ENCODE peak calls at places on chromosomes 3 and 15, in four cellular contexts. J is stomach, H is fibroblast of pulmonary artery, C is bronchial epithelial cell. A is an unnamed sample.

GRCh38 chr3:184129012-184129411 is 6.1 kb upstream of the EIF2B5 start:
- DNase-seq in J (peak; percentile 35), H (peak; percentile 59), C (peak; percentile 52), A (peak; percentile 63)

GRCh38 chr15:32718822-32719716 is 1.3 kb downstream of the GREM1 start:
- DNase-seq in J (peak; percentile 43), H (no peak), C (no peak), A (peak; percentile 33)

GRCh38 chr3:193843447-193844301 is 250.7 kb downstream of the OPA1 start:
- DNase-seq in J (peak; percentile 71), H (no peak), C (peak; percentile 52), A (no peak)

GRCh38 chr3:158751316-158751715 is 19.1 kb upstream of the RARRES1 start:
- DNase-seq in J (no peak), H (no peak), C (no peak), A (no peak)

GRCh38 chr3:181660337-181660736 is 51.4 kb upstream of the SOX2 start:
- DNase-seq in J (no peak), H (no peak), C (no peak), A (no peak)

GRCh38 chr3:136008732-136009456 is 43.4 kb downstream of the PPP2R3A start:
- DNase-seq in J (no peak), H (no peak), C (no peak), A (no peak)

GRCh38 chr3:67472674-67473201 is 181.7 kb downstream of the SUCLG2 start:
- DNase-seq in J (no peak), H (no peak), C (no peak), A (no peak)

GRCh38 chr15:73923156-73923487 is 3.1 kb upstream of the LOXL1 start:
- DNase-seq in J (no peak), H (no peak), C (no peak), A (no peak)

GRCh38 chr3:145355175-145355574 is 805.8 kb downstream of the PLOD2 start:
- DNase-seq in J (no peak), H (no peak), C (no peak), A (no peak)

GRCh38 chr3:184676927-184677326 is 34.9 kb downstream of the MAGEF1 start:
- DNase-seq in J (no peak), H (no peak), C (no peak), A (no peak)

GRCh38 chr15:89494941-89495637 is 1.3 kb downstream of the RHCG start:
- DNase-seq in J (no peak), H (peak; percentile 18), C (no peak), A (no peak)

GRCh38 chr15:41417418-41417811 is 520 bp downstream of the RTF1 start:
- DNase-seq in J (no peak), H (peak; percentile 31), C (no peak), A (peak; percentile 38)

GRCh38 chr15:25693321-25694237 is 169.5 kb downstream of the ATP10A start:
- DNase-seq in J (no peak), H (peak; percentile 22), C (no peak), A (peak; percentile 14)

GRCh38 chr15:49372366-49372765 is 50.7 kb upstream of the FGF7 start:
- DNase-seq in J (no peak), H (no peak), C (no peak), A (no peak)

GRCh38 chr15:76150971-76151598 is 91.3 kb downstream of the TMEM266 start:
- DNase-seq in J (peak; percentile 81), H (peak; percentile 69), C (peak; percentile 97), A (peak; percentile 82)

GRCh38 chr3:175620532-175620931 is 761.4 kb downstream of the NAALADL2 start:
- DNase-seq in J (no peak), H (no peak), C (no peak), A (no peak)

GRCh38 chr15:43239732-43240491 is 19.1 kb upstream of the EPB42 start:
- DNase-seq in J (no peak), H (no peak), C (no peak), A (no peak)

GRCh38 chr3:197259096-197259495 is 39.3 kb downstream of the DLG1 start:
- DNase-seq in J (no peak), H (no peak), C (no peak), A (no peak)

GRCh38 chr3:73141531-73141930 is 80.1 kb downstream of the EBLN2 start:
- DNase-seq in J (no peak), H (no peak), C (no peak), A (no peak)

GRCh38 chr3:74001481-74001880 is 376.7 kb upstream of the PDZRN3 start:
- DNase-seq in J (no peak), H (no peak), C (no peak), A (no peak)

GRCh38 chr3:110069641-110070538 is 732.5 kb upstream of the DPPA4 start:
- DNase-seq in J (no peak), H (peak; percentile 88), C (peak; percentile 85), A (no peak)

GRCh38 chr15:43896543-43896942 is 69.7 kb downstream of the WDR76 start:
- DNase-seq in J (no peak), H (no peak), C (no peak), A (no peak)

GRCh38 chr3:29758108-29759020 is 477.5 kb downstream of the RBMS3 start:
- DNase-seq in J (no peak), H (peak; percentile 95), C (peak; percentile 92), A (no peak)

GRCh38 chr15:57216288-57216687 is 160.0 kb upstream of the CGNL1 start:
- DNase-seq in J (no peak), H (peak; percentile 81), C (peak; percentile 77), A (peak; percentile 81)

GRCh38 chr3:23242106-23242505 is 39.0 kb downstream of the UBE2E2 start:
- DNase-seq in J (no peak), H (no peak), C (peak; percentile 72), A (no peak)

GRCh38 chr15:76206325-76206976 is 104.8 kb downstream of the ETFA start:
- DNase-seq in J (peak; percentile 96), H (peak; percentile 83), C (peak; percentile 46), A (peak; percentile 89)

GRCh38 chr15:41207687-41208448 is 22.7 kb downstream of the EXD1 start:
- DNase-seq in J (no peak), H (peak; percentile 6), C (peak; percentile 92), A (peak; percentile 80)

GRCh38 chr3:34218706-34219105 is 420.3 kb downstream of the PDCD6IP start:
- DNase-seq in J (no peak), H (peak; percentile 17), C (no peak), A (no peak)

GRCh38 chr15:39969871-39970270 is 36.0 kb downstream of the EIF2AK4 start:
- DNase-seq in J (peak; percentile 61), H (peak; percentile 63), C (peak; percentile 92), A (peak; percentile 39)

GRCh38 chr3:146035366-146035765 is 125.6 kb downstream of the PLOD2 start:
- DNase-seq in J (no peak), H (peak; percentile 71), C (peak; percentile 40), A (no peak)

GRCh38 chr15:101320501-101321052 is 25.5 kb upstream of the SNRPA1 start:
- DNase-seq in J (peak; percentile 40), H (peak; percentile 57), C (peak; percentile 21), A (no peak)

GRCh38 chr15:35852818-35853624 is 307.1 kb upstream of the DPH6 start:
- DNase-seq in J (no peak), H (no peak), C (no peak), A (no peak)

GRCh38 chr15:35854398-35854797 is 308.4 kb upstream of the DPH6 start:
- DNase-seq in J (no peak), H (no peak), C (no peak), A (no peak)

GRCh38 chr15:35858707-35859106 is 312.7 kb upstream of the DPH6 start:
- DNase-seq in J (no peak), H (peak; percentile 42), C (no peak), A (no peak)

GRCh38 chr15:35863655-35864054 is 317.7 kb upstream of the DPH6 start:
- DNase-seq in J (no peak), H (no peak), C (no peak), A (no peak)

DNA sequence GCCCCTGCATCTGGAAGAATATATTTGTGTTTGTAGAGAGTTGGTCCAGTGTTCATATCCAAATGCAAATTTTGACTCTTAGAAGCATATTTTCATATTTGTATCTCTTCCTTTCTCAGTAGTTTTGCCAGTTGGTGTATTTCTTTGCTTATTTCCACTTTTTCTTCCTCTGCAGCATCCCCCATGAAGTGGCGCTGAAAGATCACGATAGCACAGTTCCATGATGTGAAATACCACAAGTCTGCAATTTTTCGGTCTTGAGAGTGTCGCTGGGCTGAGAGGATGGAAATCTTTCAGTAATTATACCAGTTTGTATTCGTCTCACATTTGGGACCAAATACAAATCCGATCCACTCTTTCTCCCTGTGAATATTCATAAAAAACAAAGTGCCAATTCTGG is 311.8 kb upstream of the DPH6 start:
- DNase-seq in J (no peak), H (no peak), C (no peak), A (no peak)
- H3K4me3 ChIP-seq in J (no peak overlapping the region), H (no peak overlapping the region), C (no peak overlapping the region), A (no peak overlapping the region)

DNA sequence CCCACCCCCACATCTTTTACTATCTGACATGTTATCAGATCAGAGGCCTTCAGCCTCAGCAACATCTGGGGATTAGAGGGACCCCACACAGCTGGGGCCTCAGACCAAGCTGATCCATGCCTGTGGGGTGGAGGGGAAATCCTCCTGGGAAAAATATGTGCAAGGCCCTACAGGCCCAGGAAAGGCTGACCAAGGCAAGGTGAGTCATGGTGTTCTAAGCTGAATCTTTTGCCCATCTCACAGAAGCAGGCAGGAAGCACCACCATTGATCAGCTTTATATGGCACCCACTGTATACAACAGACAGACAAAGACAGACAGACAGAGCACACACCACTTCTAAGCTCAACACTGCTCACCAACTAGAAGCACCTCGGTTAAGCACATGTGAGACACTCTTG is 12.4 kb upstream of the PARP6 start:
- DNase-seq in J (no peak), H (no peak), C (peak; percentile 77), A (no peak)
- H3K4me3 ChIP-seq in J (no peak overlapping the region), H (no peak overlapping the region), C (no peak overlapping the region), A (no peak overlapping the region)

DNA sequence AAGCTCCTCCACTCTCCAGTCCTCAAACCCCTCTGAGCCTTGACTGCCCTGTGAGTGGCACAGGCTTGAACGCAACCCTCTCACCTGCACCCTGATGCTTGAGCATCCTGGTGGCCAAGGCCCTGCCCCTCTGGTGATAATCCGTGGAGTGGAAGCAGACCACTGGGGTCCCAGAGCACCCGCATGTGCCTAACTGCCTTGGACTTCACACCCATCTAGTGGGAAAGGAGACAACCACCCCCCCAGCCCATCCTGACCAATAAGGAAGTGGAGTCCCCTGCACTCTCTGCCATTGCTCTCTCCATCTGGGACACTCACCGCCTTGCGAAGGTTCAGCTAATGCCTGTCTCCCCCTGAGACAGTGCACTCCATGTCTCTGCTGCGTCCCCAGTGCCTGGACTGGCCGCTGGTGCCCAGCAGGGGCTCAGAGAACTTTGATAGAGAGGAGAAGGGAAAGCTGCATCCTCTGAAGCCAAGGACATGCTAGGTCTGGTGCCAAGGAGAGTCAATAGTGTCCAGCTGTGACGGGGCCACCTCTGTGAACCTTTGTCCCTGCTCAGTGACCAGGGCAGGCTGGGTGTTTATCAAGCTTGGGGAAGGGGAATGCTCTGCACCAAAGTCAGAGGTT is 3.4 kb downstream of the KLF15 start:
- DNase-seq in J (no peak), H (no peak), C (no peak), A (no peak)
- H3K4me3 ChIP-seq in J (peak overlapping the region; percentile 17), H (no peak overlapping the region), C (no peak overlapping the region), A (no peak overlapping the region)

DNA sequence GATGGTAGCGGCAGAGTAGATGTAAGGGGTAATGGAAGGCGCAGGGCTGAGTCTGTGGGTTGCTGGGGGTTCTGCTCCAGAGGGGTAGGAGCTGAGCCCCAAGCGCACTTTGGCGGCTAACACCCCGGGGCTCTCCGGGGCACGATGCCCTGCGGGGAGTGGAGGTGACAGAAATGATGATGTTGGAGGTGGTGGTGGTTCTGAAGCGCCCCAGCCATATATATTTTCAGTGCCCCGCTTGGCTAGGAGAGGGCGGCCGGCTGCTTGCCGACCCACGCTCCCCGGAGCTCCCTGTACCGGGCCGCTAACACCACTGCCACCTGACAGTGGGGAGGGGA is 9.7 kb downstream of the ZIC4 start:
- DNase-seq in J (no peak), H (no peak), C (no peak), A (no peak)
- H3K4me3 ChIP-seq in J (no peak overlapping the region), H (no peak overlapping the region), C (no peak overlapping the region), A (no peak overlapping the region)